ENCODE peak calls at places on chromosomes 7 and 10, in eight cellular contexts. B is retinal pigment epithelial cell, W is gastrocnemius medialis, V is IMR-90, M is uterus, U is Panc1, D is lung, X is astrocyte of the spinal cord. I is an unnamed sample.

GRCh38 chr10:57699944-57700343 is 567.8 kb downstream of the IPMK start:
- DNase-seq in W (no peak), V (peak; percentile 4), M (no peak), U (no peak), D (no peak), X (peak; percentile 19), B (no peak), I (no peak)

GRCh38 chr10:63105811-63106755 is 27.0 kb upstream of the NRBF2 start:
- DNase-seq in D (peak; percentile 30), B (no peak), M (peak; percentile 42), V (peak; percentile 61), W (peak; percentile 48), U (no peak), X (peak; percentile 56), I (peak; percentile 55)

GRCh38 chr10:118694848-118695247 is 59.9 kb downstream of the CACUL1 start:
- DNase-seq in B (no peak), U (no peak), W (no peak), M (no peak), V (peak; percentile 86), D (no peak), X (peak; percentile 68), I (peak; percentile 39)

GRCh38 chr7:513521-514166 is 6.0 kb downstream of the PDGFA start:
- DNase-seq in U (no peak), X (peak; percentile 61), D (no peak), M (no peak), W (no peak), B (no peak), V (peak; percentile 54), I (peak; percentile 59)

GRCh38 chr10:112202561-112203241 is 19.1 kb upstream of the GPAM start:
- DNase-seq in M (no peak), D (no peak), B (no peak), W (no peak), U (no peak), V (peak; percentile 70), X (no peak), I (peak; percentile 75)

GRCh38 chr10:230758-231157 is 95.5 kb downstream of the ZMYND11 start:
- DNase-seq in B (no peak), W (no peak), U (peak; percentile 5), D (no peak), V (no peak), M (no peak), X (no peak), I (peak; percentile 15)

GRCh38 chr7:139767561-139767982 is 10.2 kb downstream of the HIPK2 start:
- DNase-seq in X (no peak), W (no peak), B (no peak), V (no peak), M (no peak), U (no peak), D (no peak), I (peak; percentile 38)

GRCh38 chr7:22005151-22005550 is 59.5 kb upstream of the CDCA7L start:
- DNase-seq in U (no peak), X (no peak), W (no peak), V (no peak), B (no peak), D (no peak), M (no peak), I (no peak)

GRCh38 chr10:133438711-133439273 is 14.4 kb upstream of the SPRN start:
- DNase-seq in M (no peak), V (no peak), U (peak; percentile 30), B (no peak), X (no peak), D (peak; percentile 26), W (peak; percentile 7), I (peak; percentile 28)

GRCh38 chr10:78357027-78357672 is 323.5 kb downstream of the RPS24 start:
- DNase-seq in B (no peak), X (no peak), M (no peak), W (no peak), V (no peak), U (no peak), D (no peak), I (no peak)

GRCh38 chr7:137592232-137592896 is 248.8 kb upstream of the PTN start:
- DNase-seq in U (peak; percentile 59), B (no peak), W (no peak), V (peak; percentile 84), M (peak; percentile 50), X (peak; percentile 83), D (peak; percentile 45), I (peak; percentile 80)

GRCh38 chr7:118243695-118244094 is 19.2 kb downstream of the ANKRD7 start:
- DNase-seq in X (no peak), B (no peak), W (no peak), M (no peak), U (no peak), V (no peak), D (no peak), I (no peak)

GRCh38 chr10:48973065-48973464 is 33.4 kb upstream of the LRRC18 start:
- DNase-seq in B (no peak), M (no peak), D (no peak), W (no peak), U (no peak), V (peak; percentile 3), X (no peak), I (peak; percentile 6)

GRCh38 chr7:67631496-67631895 is 634.9 kb downstream of the TYW1 start:
- DNase-seq in M (no peak), U (no peak), B (no peak), X (no peak), V (no peak), W (no peak), D (no peak), I (no peak)

GRCh38 chr10:99337261-99337905 is 8.2 kb downstream of the CNNM1 start:
- DNase-seq in M (no peak), U (no peak), B (no peak), X (no peak), D (no peak), W (no peak), V (no peak), I (no peak)

GRCh38 chr10:1607466-1607865 is 129.9 kb downstream of the ADARB2 start:
- DNase-seq in V (no peak), D (no peak), W (no peak), U (no peak), X (no peak), B (no peak), M (no peak), I (no peak)
- TF ChIP-seq CTCF in V (no peak), D (no peak), W (no peak), U (no peak), X (no peak), B (no peak), M (no peak), I (no peak)

GRCh38 chr7:43779032-43779812 is 20.7 kb downstream of the BLVRA start:
- DNase-seq in X (no peak), D (no peak), U (no peak), M (no peak), B (no peak), V (no peak), W (no peak), I (no peak)

GRCh38 chr7:43784030-43785001 is 25.8 kb downstream of the BLVRA start:
- DNase-seq in B (no peak), U (no peak), M (no peak), D (no peak), V (peak; percentile 6), X (no peak), W (no peak), I (peak; percentile 73)

GRCh38 chr7:43785425-43785824 is 26.9 kb downstream of the BLVRA start:
- DNase-seq in W (no peak), D (no peak), U (no peak), B (no peak), X (peak; percentile 80), V (peak; percentile 92), M (peak; percentile 85), I (peak; percentile 97)

GRCh38 chr7:43782768-43783555 is 24.5 kb downstream of the BLVRA start:
- DNase-seq in W (no peak), U (no peak), D (no peak), B (no peak), X (no peak), V (no peak), M (no peak), I (no peak)

GRCh38 chr7:43781726-43782607 is 23.5 kb downstream of the BLVRA start:
- DNase-seq in M (no peak), B (no peak), X (no peak), V (peak; percentile 62), D (no peak), W (no peak), U (no peak), I (peak; percentile 78)
- H3K4me3 ChIP-seq in M (no peak overlapping the region), B (no peak overlapping the region), X (no peak overlapping the region), V (no peak overlapping the region), D (no peak overlapping the region), W (no peak overlapping the region), U (no peak overlapping the region), I (no peak overlapping the region)

GRCh38 chr7:45048748-45049147 is 40.0 kb downstream of the NACAD start:
- DNase-seq in D (no peak), U (peak; percentile 5), M (no peak), W (no peak), X (no peak), B (no peak), V (no peak), I (peak; percentile 7)

GRCh38 chr7:45050198-45050597 is 38.6 kb downstream of the NACAD start:
- DNase-seq in U (no peak), W (no peak), V (no peak), M (no peak), B (no peak), X (no peak), D (no peak), I (no peak)

GRCh38 chr7:45039106-45039505 is 39.1 kb downstream of the CCM2 start:
- DNase-seq in X (no peak), B (no peak), U (no peak), M (no peak), W (no peak), D (no peak), V (no peak), I (no peak)

GRCh38 chr7:45044333-45044732 is 44.3 kb downstream of the CCM2 start:
- DNase-seq in D (no peak), B (no peak), X (no peak), V (no peak), U (no peak), W (no peak), M (no peak), I (no peak)
- TF ChIP-seq CTCF in D (no peak), B (no peak), X (no peak), V (no peak), U (no peak), W (no peak), M (no peak), I (no peak)

DNA sequence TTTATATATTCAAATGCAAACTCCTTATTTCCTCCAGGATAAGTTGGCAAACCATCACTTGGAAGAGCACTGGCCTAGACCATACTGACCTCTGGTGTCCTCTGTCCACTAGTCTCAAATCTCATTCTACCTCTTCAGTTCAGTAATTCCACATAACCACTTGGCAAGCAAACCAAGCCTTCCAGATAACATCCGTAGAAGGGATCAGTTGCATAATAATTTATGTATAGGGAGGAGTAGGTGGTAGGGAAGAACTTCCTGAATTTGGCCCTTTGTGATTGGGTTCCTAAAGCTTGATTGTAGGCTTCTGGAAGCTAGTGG is 55.0 kb downstream of the WAC start:
- DNase-seq in M (no peak), U (no peak), D (no peak), V (peak; percentile 75), X (peak; percentile 38), B (peak; percentile 32), W (no peak), I (peak; percentile 76)
- H3K4me3 ChIP-seq in M (no peak overlapping the region), U (no peak overlapping the region), D (no peak overlapping the region), V (no peak overlapping the region), X (no peak overlapping the region), B (no peak overlapping the region), W (no peak overlapping the region), I (no peak overlapping the region)

GRCh38 chr7:8823486-8823885 is 390.1 kb downstream of the NXPH1 start:
- DNase-seq in X (no peak), W (no peak), U (no peak), D (no peak), M (no peak), B (no peak), V (no peak), I (no peak)
- TF ChIP-seq CTCF in X (no peak), W (no peak), U (no peak), D (no peak), M (no peak), B (no peak), V (no peak), I (no peak)

I was measured in fibroblast of mammary gland.